ENCODE peak calls at places on chromosome 13, in four cellular contexts. M is stromal cell of bone marrow, F is T-cell, J is HT1080. O is an unnamed sample.

GRCh38 chr13:44523176-44524017 is 52.7 kb downstream of the TSC22D1 start:
- DNase-seq in M (peak), F (no peak), J (peak), O (no peak)

GRCh38 chr13:109971006-109971744 is 184.8 kb upstream of the IRS2 start:
- DNase-seq in M (no peak), F (no peak), J (no peak), O (no peak)

GRCh38 chr13:46181799-46182490 is at the start of gene LCP1:
- DNase-seq in M (no peak), F (peak), J (peak), O (no peak)

GRCh38 chr13:25977216-25977615 is 74.6 kb downstream of the SHISA2 start:
- DNase-seq in M (no peak), F (no peak), J (peak), O (no peak)

GRCh38 chr13:74217816-74218215 is 83.6 kb upstream of the KLF12 start:
- DNase-seq in M (no peak), F (no peak), J (no peak), O (no peak)

GRCh38 chr13:34416833-34417425 is 525.1 kb upstream of the NBEA start:
- DNase-seq in M (peak), F (no peak), J (peak), O (no peak)

GRCh38 chr13:42048625-42049453 is at the start of gene DGKH:
- DNase-seq in M (peak), F (peak), J (peak), O (peak)

GRCh38 chr13:90230311-90230710 is 1117.2 kb upstream of the MIR17HG start:
- DNase-seq in M (no peak), F (no peak), J (no peak), O (no peak)

GRCh38 chr13:110018009-110018408 is 231.6 kb upstream of the IRS2 start:
- DNase-seq in M (no peak), F (no peak), J (peak), O (no peak)

GRCh38 chr13:24540236-24541126 is 27.9 kb upstream of the PARP4 start:
- DNase-seq in M (no peak), F (no peak), J (no peak), O (no peak)

GRCh38 chr13:22111961-22112360 is 441.1 kb downstream of the FGF9 start:
- DNase-seq in M (no peak), F (no peak), J (no peak), O (no peak)

GRCh38 chr13:22748866-22749586 is 431.8 kb upstream of the SGCG start:
- DNase-seq in M (no peak), F (no peak), J (no peak), O (no peak)

GRCh38 chr13:102495663-102496062 is 93.8 kb upstream of the FGF14 start:
- DNase-seq in M (no peak), F (no peak), J (no peak), O (no peak)

GRCh38 chr13:38577048-38577447 is 109.8 kb upstream of the FREM2 start:
- DNase-seq in M (peak), F (no peak), J (peak), O (no peak)

GRCh38 chr13:99666146-99666805 is 165.0 kb downstream of the TM9SF2 start:
- DNase-seq in M (no peak), F (no peak), J (no peak), O (no peak)

GRCh38 chr13:48476215-48476614 is 56.7 kb downstream of the RCBTB2 start:
- DNase-seq in M (no peak), F (no peak), J (no peak), O (no peak)

GRCh38 chr13:113742000-113742441 is 17.0 kb upstream of the TMEM255B start:
- DNase-seq in M (no peak), F (peak), J (peak), O (no peak)

GRCh38 chr13:29937836-29938235 is 87.4 kb upstream of the UBL3 start:
- DNase-seq in M (no peak), F (peak), J (no peak), O (no peak)

GRCh38 chr13:42750858-42751257 is 30.5 kb upstream of the FAM216B start:
- DNase-seq in M (no peak), F (no peak), J (no peak), O (no peak)

GRCh38 chr13:112722433-112723250 is 32.8 kb downstream of the ATP11A start:
- DNase-seq in M (no peak), F (no peak), J (peak), O (no peak)

GRCh38 chr13:46605089-46605488 is 52.1 kb downstream of the LRCH1 start:
- DNase-seq in M (no peak), F (no peak), J (no peak), O (no peak)

GRCh38 chr13:100131863-100132574 is 43.1 kb downstream of the PCCA start:
- DNase-seq in M (peak), F (no peak), J (peak), O (no peak)

GRCh38 chr13:112391747-112392146 is 15.6 kb downstream of the SPACA7 start:
- DNase-seq in M (no peak), F (no peak), J (no peak), O (no peak)

GRCh38 chr13:94947965-94948371 is 235.6 kb upstream of the SOX21 start:
- DNase-seq in M (no peak), F (no peak), J (no peak), O (no peak)

GRCh38 chr13:44470623-44471562 is 97.3 kb downstream of the SERP2 start:
- DNase-seq in M (peak), F (no peak), J (peak), O (no peak)

GRCh38 chr13:44516771-44517170 is 59.4 kb downstream of the TSC22D1 start:
- DNase-seq in M (no peak), F (no peak), J (no peak), O (no peak)

O was measured in caudate nucleus.